ENCODE peak calls at places on chromosome 1, in eight cellular contexts. K is fibroblast of the aortic adventitia; J is A172; E is T1000; X is stomach; P is KBM-7; V is activated naive CD4-positive, alpha-beta T cell treated with anti-CD3 and anti-CD28 coated beads, Interleukin-2, amount 10 ng/mL, durations not matched to agents 7 days and 5 days; O is HS-27A. I is an unnamed sample.

GRCh38 chr1:7343917-7344316 is 427.2 kb upstream of the VAMP3 start:
- DNase-seq in K (no peak), J (no peak), E (no peak), X (no peak), P (no peak), V (no peak), O (no peak), I (no peak)

GRCh38 chr1:42777860-42778259 is 6.9 kb upstream of the TMEM269 start:
- DNase-seq in K (peak), J (no peak), E (no peak), X (no peak), P (peak), V (peak), O (no peak), I (peak)

GRCh38 chr1:192903142-192903541 is 94.3 kb downstream of the RGS2 start:
- DNase-seq in K (no peak), J (peak), E (no peak), X (no peak), P (no peak), V (no peak), O (no peak), I (no peak)

GRCh38 chr1:206892351-206892984 is 4.8 kb upstream of the IL24 start:
- DNase-seq in K (peak), J (no peak), E (no peak), X (no peak), P (no peak), V (no peak), O (no peak), I (peak)

GRCh38 chr1:210213335-210213734 is 19.3 kb upstream of the SERTAD4 start:
- DNase-seq in K (no peak), J (no peak), E (no peak), X (no peak), P (no peak), V (no peak), O (no peak), I (no peak)

GRCh38 chr1:99465176-99465900 is 180.6 kb upstream of the PALMD start:
- DNase-seq in K (peak), J (peak), E (peak), X (no peak), P (no peak), V (no peak), O (peak), I (peak)

GRCh38 chr1:25999419-25999818 is 1.6 kb upstream of the PAFAH2 start:
- DNase-seq in K (no peak), J (no peak), E (no peak), X (no peak), P (no peak), V (no peak), O (no peak), I (no peak)

GRCh38 chr1:30302808-30303310 is 420.5 kb downstream of the MATN1 start:
- DNase-seq in K (no peak), J (no peak), E (no peak), X (no peak), P (no peak), V (no peak), O (no peak), I (no peak)

GRCh38 chr1:156284112-156284511 is at the start of gene TMEM79:
- DNase-seq in K (no peak), J (no peak), E (no peak), X (no peak), P (no peak), V (no peak), O (no peak), I (no peak)

GRCh38 chr1:229438021-229438420 is 4.1 kb upstream of the ACTA1 start:
- DNase-seq in K (no peak), J (no peak), E (no peak), X (no peak), P (no peak), V (no peak), O (no peak), I (no peak)

GRCh38 chr1:208437416-208437815 is 193.2 kb upstream of the PLXNA2 start:
- DNase-seq in K (peak), J (peak), E (no peak), X (no peak), P (no peak), V (no peak), O (no peak), I (peak)

GRCh38 chr1:32333251-32333963 is 2.6 kb downstream of the MARCKSL1 start:
- DNase-seq in K (no peak), J (no peak), E (no peak), X (no peak), P (no peak), V (no peak), O (no peak), I (no peak)

GRCh38 chr1:33435096-33435820 is 4.4 kb upstream of the PHC2 start:
- DNase-seq in K (peak), J (peak), E (peak), X (no peak), P (no peak), V (no peak), O (no peak), I (peak)

GRCh38 chr1:111605553-111605952 is 14.0 kb upstream of the RAP1A start:
- DNase-seq in K (peak), J (peak), E (no peak), X (no peak), P (no peak), V (no peak), O (no peak), I (peak)

GRCh38 chr1:226628624-226629155 is 80.1 kb downstream of the STUM start:
- DNase-seq in K (no peak), J (no peak), E (no peak), X (peak), P (no peak), V (no peak), O (no peak), I (no peak)

GRCh38 chr1:232111616-232112015 is 485.0 kb downstream of the DISC1 start:
- DNase-seq in K (peak), J (no peak), E (no peak), X (no peak), P (no peak), V (no peak), O (no peak), I (peak)

GRCh38 chr1:88289703-88290102 is 394.4 kb upstream of the PKN2 start:
- DNase-seq in K (no peak), J (no peak), E (no peak), X (no peak), P (no peak), V (no peak), O (no peak), I (no peak)

GRCh38 chr1:25210728-25211127 is 21.6 kb downstream of the SYF2 start:
- DNase-seq in K (no peak), J (peak), E (no peak), X (peak), P (no peak), V (no peak), O (no peak), I (no peak)

GRCh38 chr1:109161836-109162606 is 48.1 kb downstream of the ELAPOR1 start:
- DNase-seq in K (peak), J (peak), E (peak), X (no peak), P (peak), V (peak), O (no peak), I (peak)

GRCh38 chr1:58109646-58110200 is 436.8 kb downstream of the OMA1 start:
- DNase-seq in K (no peak), J (no peak), E (no peak), X (no peak), P (no peak), V (no peak), O (no peak), I (no peak)

GRCh38 chr1:202133016-202133415 is 10.3 kb downstream of the GPR37L1 start:
- DNase-seq in K (no peak), J (no peak), E (no peak), X (no peak), P (no peak), V (no peak), O (no peak), I (no peak)

GRCh38 chr1:175197536-175197935 is 5.0 kb upstream of the KIAA0040 start:
- DNase-seq in K (no peak), J (peak), E (peak), X (no peak), P (peak), V (no peak), O (no peak), I (no peak)

GRCh38 chr1:220881918-220882891 is 3.0 kb downstream of the HLX start:
- DNase-seq in K (peak), J (no peak), E (no peak), X (no peak), P (peak), V (no peak), O (no peak), I (no peak)

GRCh38 chr1:215045647-215046308 is 36.8 kb upstream of the KCNK2 start:
- DNase-seq in K (no peak), J (no peak), E (no peak), X (no peak), P (no peak), V (no peak), O (no peak), I (peak)

GRCh38 chr1:227299688-227300087 is 18.6 kb downstream of the CDC42BPA start:
- DNase-seq in K (peak), J (no peak), E (no peak), X (no peak), P (no peak), V (no peak), O (no peak), I (no peak)

GRCh38 chr1:236030572-236030971 is 34.3 kb downstream of the NID1 start:
- DNase-seq in K (no peak), J (no peak), E (no peak), X (no peak), P (no peak), V (no peak), O (no peak), I (no peak)

GRCh38 chr1:65059930-65060538 is 88.0 kb upstream of the AK4 start:
- DNase-seq in K (peak), J (peak), E (no peak), X (no peak), P (peak), V (no peak), O (no peak), I (peak)

GRCh38 chr1:24932284-24932683 is 2.2 kb upstream of the RUNX3 start:
- DNase-seq in K (no peak), J (no peak), E (no peak), X (peak), P (peak), V (peak), O (no peak), I (peak)

GRCh38 chr1:117607471-117607870 is 1.6 kb downstream of the TENT5C start:
- DNase-seq in K (no peak), J (no peak), E (no peak), X (peak), P (peak), V (peak), O (no peak), I (no peak)

GRCh38 chr1:61221642-61222041 is 139.3 kb downstream of the NFIA start:
- DNase-seq in K (peak), J (no peak), E (no peak), X (no peak), P (no peak), V (no peak), O (no peak), I (no peak)

GRCh38 chr1:149928388-149928724 is 753 bp upstream of the SF3B4 start:
- DNase-seq in K (no peak), J (no peak), E (no peak), X (no peak), P (no peak), V (no peak), O (no peak), I (no peak)

GRCh38 chr1:220966874-220967631 is 87.8 kb downstream of the HLX start:
- DNase-seq in K (no peak), J (no peak), E (peak), X (no peak), P (no peak), V (no peak), O (no peak), I (no peak)

GRCh38 chr1:216553766-216554165 is 130.5 kb upstream of the USH2A start:
- DNase-seq in K (no peak), J (no peak), E (no peak), X (no peak), P (no peak), V (no peak), O (no peak), I (no peak)

GRCh38 chr1:152458384-152459185 is 44.5 kb upstream of the CRNN start:
- DNase-seq in K (peak), J (peak), E (peak), X (peak), P (peak), V (peak), O (peak), I (peak)

I was measured in AG08395.